ENCODE peak calls at places on chromosomes 3 and 15, in five cellular contexts. M, D, W, A and I are unnamed samples.
A peak's percentile ranks its signal among the peaks of the same experiment; 100 is the strongest.

GRCh38 chr3:150180349-150180748 is 209.7 kb upstream of the PFN2 start:
- DNase-seq in M (peak; percentile 61), D (no peak), W (no peak), A (no peak), I (no peak)

GRCh38 chr15:40847225-40847961 is 3.5 kb downstream of the SPINT1 start:
- DNase-seq in M (peak; percentile 72), D (peak; percentile 57), W (peak; percentile 88), A (peak; percentile 51), I (peak; percentile 62)

GRCh38 chr3:185760091-185760490 is 64.8 kb downstream of the IGF2BP2 start:
- DNase-seq in M (no peak), D (no peak), W (no peak), A (no peak), I (no peak)

GRCh38 chr3:147318900-147319299 is 87.4 kb downstream of the ZIC4 start:
- DNase-seq in M (no peak), D (no peak), W (no peak), A (no peak), I (no peak)

GRCh38 chr15:67003586-67003985 is 61.8 kb upstream of the SMAD3 start:
- DNase-seq in M (no peak), D (no peak), W (no peak), A (no peak), I (no peak)

GRCh38 chr3:127438951-127439350 is 151.1 kb upstream of the PRR20G start:
- DNase-seq in M (no peak), D (no peak), W (no peak), A (no peak), I (no peak)

GRCh38 chr3:188061133-188061532 is 92.8 kb upstream of the LPP start:
- DNase-seq in M (peak; percentile 58), D (no peak), W (no peak), A (no peak), I (no peak)

GRCh38 chr15:69574506-69574905 is 121.9 kb downstream of the RPLP1 start:
- DNase-seq in M (no peak), D (no peak), W (no peak), A (no peak), I (no peak)

GRCh38 chr3:118097226-118097625 is 937.4 kb downstream of the IGSF11 start:
- DNase-seq in M (no peak), D (no peak), W (no peak), A (no peak), I (no peak)
- TF ChIP-seq FOXM1 in M (no peak), D (no peak), W (no peak), A (no peak), I (no peak)

GRCh38 chr15:25936004-25936403 is 72.9 kb upstream of the ATP10A start:
- DNase-seq in M (no peak), D (no peak), W (no peak), A (no peak), I (no peak)
- TF ChIP-seq FOXM1 in M (no peak), D (no peak), W (no peak), A (no peak), I (no peak)

DNA sequence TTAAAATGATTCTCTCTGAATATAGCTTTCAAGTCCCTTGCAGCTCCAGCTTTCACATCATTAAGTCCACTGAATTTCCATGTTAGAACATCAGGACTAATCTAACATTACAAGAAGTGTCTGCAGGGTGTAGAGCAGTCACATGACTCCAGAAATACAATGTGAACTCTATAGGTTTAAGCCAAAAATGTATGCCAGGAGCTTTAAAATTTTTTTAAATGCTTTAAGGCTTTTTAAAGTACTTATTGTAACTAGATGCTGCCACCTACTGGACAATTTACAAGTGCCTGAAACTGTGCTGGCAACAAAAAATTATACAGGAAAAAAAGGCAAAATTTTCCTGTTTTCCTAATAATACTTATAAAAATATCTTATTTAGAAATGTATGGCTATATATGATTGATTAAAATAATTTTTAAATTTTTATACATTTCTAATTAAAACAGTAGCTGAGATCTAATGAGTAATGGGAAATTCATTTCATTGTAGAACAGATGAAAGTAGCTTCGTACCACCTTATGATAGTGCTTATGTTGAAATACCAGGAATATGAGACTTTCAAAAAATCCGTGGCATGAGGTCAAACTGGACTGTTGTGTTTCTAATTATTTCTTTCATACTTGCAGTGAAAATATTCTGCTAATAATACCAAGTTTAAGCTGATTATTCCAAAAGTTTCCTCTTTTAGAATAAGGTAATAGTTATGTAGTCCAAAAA is 25.7 kb downstream of the FSIP1 start:
- DNase-seq in M (peak; percentile 43), D (no peak), W (peak; percentile 22), A (no peak), I (peak; percentile 7)
- TF ChIP-seq FOXM1 in M (no peak), D (no peak), W (no peak), A (no peak), I (no peak)

GRCh38 chr15:51342249-51342999 is 969 bp downstream of the GLDN start:
- DNase-seq in M (no peak), D (no peak), W (no peak), A (peak; percentile 17), I (no peak)
- TF ChIP-seq FOXM1 in M (no peak), D (no peak), W (no peak), A (no peak), I (no peak)